ENCODE peak calls at places on chromosome 13, in nine cellular contexts. One of them, this sample, is unnamed.

GRCh38 chr13:109500146-109500773 is 286.1 kb downstream of the IRS2 start:
- DNase-seq in GM06990: no peak
- DNase-seq in heart left ventricle: no peak
- DNase-seq in progenitor cell of endocrine pancreas: no peak
- DNase-seq in tibial artery: no peak
- DNase-seq in neural crest cell: no peak
- DNase-seq in right lobe of liver: no peak
- DNase-seq in hepatocyte: no peak
- DNase-seq in transverse colon: no peak
- DNase-seq in this sample: no peak

GRCh38 chr13:90533866-90534265 is 813.6 kb upstream of the MIR17HG start:
- DNase-seq in GM06990: no peak
- DNase-seq in heart left ventricle: no peak
- DNase-seq in progenitor cell of endocrine pancreas: no peak
- DNase-seq in tibial artery: no peak
- DNase-seq in neural crest cell: no peak
- DNase-seq in right lobe of liver: no peak
- DNase-seq in hepatocyte: no peak
- DNase-seq in transverse colon: no peak
- DNase-seq in this sample: no peak

GRCh38 chr13:110637747-110638146 is 22.4 kb downstream of the NAXD start:
- DNase-seq in GM06990: no peak
- DNase-seq in heart left ventricle: no peak
- DNase-seq in progenitor cell of endocrine pancreas: no peak
- DNase-seq in tibial artery: no peak
- DNase-seq in neural crest cell: no peak
- DNase-seq in right lobe of liver: no peak
- DNase-seq in hepatocyte: no peak
- DNase-seq in transverse colon: no peak
- DNase-seq in this sample: no peak

GRCh38 chr13:59865398-59865797 is 298.3 kb downstream of the DIAPH3 start:
- DNase-seq in GM06990: no peak
- DNase-seq in heart left ventricle: no peak
- DNase-seq in progenitor cell of endocrine pancreas: no peak
- DNase-seq in tibial artery: no peak
- DNase-seq in neural crest cell: no peak
- DNase-seq in right lobe of liver: no peak
- DNase-seq in hepatocyte: no peak
- DNase-seq in transverse colon: no peak
- DNase-seq in this sample: no peak

GRCh38 chr13:40589285-40590109 is 76.9 kb downstream of the FOXO1 start:
- DNase-seq in GM06990: peak
- DNase-seq in heart left ventricle: peak
- DNase-seq in progenitor cell of endocrine pancreas: no peak
- DNase-seq in tibial artery: no peak
- DNase-seq in neural crest cell: no peak
- DNase-seq in right lobe of liver: no peak
- DNase-seq in hepatocyte: no peak
- DNase-seq in transverse colon: peak
- DNase-seq in this sample: no peak

GRCh38 chr13:107434347-107434746 is 781.0 kb downstream of the LIG4 start:
- DNase-seq in GM06990: no peak
- DNase-seq in heart left ventricle: no peak
- DNase-seq in progenitor cell of endocrine pancreas: no peak
- DNase-seq in tibial artery: no peak
- DNase-seq in neural crest cell: no peak
- DNase-seq in right lobe of liver: no peak
- DNase-seq in hepatocyte: no peak
- DNase-seq in transverse colon: no peak
- DNase-seq in this sample: no peak

GRCh38 chr13:110363009-110363408 is 55.9 kb downstream of the COL4A2 start:
- DNase-seq in GM06990: no peak
- DNase-seq in heart left ventricle: no peak
- DNase-seq in progenitor cell of endocrine pancreas: no peak
- DNase-seq in tibial artery: peak
- DNase-seq in neural crest cell: no peak
- DNase-seq in right lobe of liver: no peak
- DNase-seq in hepatocyte: no peak
- DNase-seq in transverse colon: no peak
- DNase-seq in this sample: no peak

GRCh38 chr13:39490136-39490535 is 112.9 kb downstream of the LHFPL6 start:
- DNase-seq in GM06990: no peak
- DNase-seq in heart left ventricle: no peak
- DNase-seq in progenitor cell of endocrine pancreas: no peak
- DNase-seq in tibial artery: no peak
- DNase-seq in neural crest cell: no peak
- DNase-seq in right lobe of liver: no peak
- DNase-seq in hepatocyte: no peak
- DNase-seq in transverse colon: no peak
- DNase-seq in this sample: no peak

GRCh38 chr13:49098771-49099512 is 121.2 kb upstream of the MLNR start:
- DNase-seq in GM06990: peak
- DNase-seq in heart left ventricle: no peak
- DNase-seq in progenitor cell of endocrine pancreas: no peak
- DNase-seq in tibial artery: no peak
- DNase-seq in neural crest cell: no peak
- DNase-seq in right lobe of liver: no peak
- DNase-seq in hepatocyte: no peak
- DNase-seq in transverse colon: no peak
- DNase-seq in this sample: no peak

GRCh38 chr13:95706356-95706755 is 29.4 kb downstream of the DNAJC3 start:
- DNase-seq in GM06990: no peak
- DNase-seq in heart left ventricle: no peak
- DNase-seq in progenitor cell of endocrine pancreas: no peak
- DNase-seq in tibial artery: no peak
- DNase-seq in neural crest cell: no peak
- DNase-seq in right lobe of liver: no peak
- DNase-seq in hepatocyte: no peak
- DNase-seq in transverse colon: no peak
- DNase-seq in this sample: no peak

GRCh38 chr13:95707035-95707434 is 30.1 kb downstream of the DNAJC3 start:
- DNase-seq in GM06990: no peak
- DNase-seq in heart left ventricle: no peak
- DNase-seq in progenitor cell of endocrine pancreas: no peak
- DNase-seq in tibial artery: no peak
- DNase-seq in neural crest cell: no peak
- DNase-seq in right lobe of liver: no peak
- DNase-seq in hepatocyte: no peak
- DNase-seq in transverse colon: no peak
- DNase-seq in this sample: no peak

GRCh38 chr13:95708390-95708774 is 31.4 kb downstream of the DNAJC3 start:
- DNase-seq in GM06990: no peak
- DNase-seq in heart left ventricle: no peak
- DNase-seq in progenitor cell of endocrine pancreas: no peak
- DNase-seq in tibial artery: no peak
- DNase-seq in neural crest cell: no peak
- DNase-seq in right lobe of liver: no peak
- DNase-seq in hepatocyte: no peak
- DNase-seq in transverse colon: no peak
- DNase-seq in this sample: no peak

GRCh38 chr13:95707442-95708389 is 30.8 kb downstream of the DNAJC3 start:
- DNase-seq in GM06990: no peak
- DNase-seq in heart left ventricle: no peak
- DNase-seq in progenitor cell of endocrine pancreas: no peak
- DNase-seq in tibial artery: no peak
- DNase-seq in neural crest cell: no peak
- DNase-seq in right lobe of liver: no peak
- DNase-seq in hepatocyte: no peak
- DNase-seq in transverse colon: no peak
- DNase-seq in this sample: no peak

GRCh38 chr13:95704510-95704909 is 27.6 kb downstream of the DNAJC3 start:
- DNase-seq in GM06990: no peak
- DNase-seq in heart left ventricle: no peak
- DNase-seq in progenitor cell of endocrine pancreas: no peak
- DNase-seq in tibial artery: no peak
- DNase-seq in neural crest cell: no peak
- DNase-seq in right lobe of liver: no peak
- DNase-seq in hepatocyte: no peak
- DNase-seq in transverse colon: no peak
- DNase-seq in this sample: no peak
- TF ChIP-seq CTCF in GM06990: peak
- TF ChIP-seq CTCF in heart left ventricle: no peak
- TF ChIP-seq CTCF in progenitor cell of endocrine pancreas: peak
- TF ChIP-seq CTCF in tibial artery: no peak
- TF ChIP-seq CTCF in neural crest cell: peak
- TF ChIP-seq CTCF in right lobe of liver: peak
- TF ChIP-seq CTCF in hepatocyte: peak
- TF ChIP-seq CTCF in transverse colon: no peak
- TF ChIP-seq CTCF in this sample: no peak

GRCh38 chr13:44819245-44819644 is 170.0 kb downstream of the NUFIP1 start:
- DNase-seq in GM06990: no peak
- DNase-seq in heart left ventricle: no peak
- DNase-seq in progenitor cell of endocrine pancreas: no peak
- DNase-seq in tibial artery: no peak
- DNase-seq in neural crest cell: no peak
- DNase-seq in right lobe of liver: no peak
- DNase-seq in hepatocyte: peak
- DNase-seq in transverse colon: no peak
- DNase-seq in this sample: no peak

GRCh38 chr13:44819762-44820161 is 169.5 kb downstream of the NUFIP1 start:
- DNase-seq in GM06990: no peak
- DNase-seq in heart left ventricle: no peak
- DNase-seq in progenitor cell of endocrine pancreas: no peak
- DNase-seq in tibial artery: no peak
- DNase-seq in neural crest cell: no peak
- DNase-seq in right lobe of liver: no peak
- DNase-seq in hepatocyte: no peak
- DNase-seq in transverse colon: no peak
- DNase-seq in this sample: no peak

GRCh38 chr13:44818016-44818415 is 171.3 kb downstream of the NUFIP1 start:
- DNase-seq in GM06990: no peak
- DNase-seq in heart left ventricle: no peak
- DNase-seq in progenitor cell of endocrine pancreas: no peak
- DNase-seq in tibial artery: no peak
- DNase-seq in neural crest cell: no peak
- DNase-seq in right lobe of liver: no peak
- DNase-seq in hepatocyte: no peak
- DNase-seq in transverse colon: no peak
- DNase-seq in this sample: no peak

GRCh38 chr13:44816701-44817684 is 172.3 kb downstream of the NUFIP1 start:
- DNase-seq in GM06990: no peak
- DNase-seq in heart left ventricle: no peak
- DNase-seq in progenitor cell of endocrine pancreas: no peak
- DNase-seq in tibial artery: no peak
- DNase-seq in neural crest cell: no peak
- DNase-seq in right lobe of liver: no peak
- DNase-seq in hepatocyte: no peak
- DNase-seq in transverse colon: no peak
- DNase-seq in this sample: no peak

DNA sequence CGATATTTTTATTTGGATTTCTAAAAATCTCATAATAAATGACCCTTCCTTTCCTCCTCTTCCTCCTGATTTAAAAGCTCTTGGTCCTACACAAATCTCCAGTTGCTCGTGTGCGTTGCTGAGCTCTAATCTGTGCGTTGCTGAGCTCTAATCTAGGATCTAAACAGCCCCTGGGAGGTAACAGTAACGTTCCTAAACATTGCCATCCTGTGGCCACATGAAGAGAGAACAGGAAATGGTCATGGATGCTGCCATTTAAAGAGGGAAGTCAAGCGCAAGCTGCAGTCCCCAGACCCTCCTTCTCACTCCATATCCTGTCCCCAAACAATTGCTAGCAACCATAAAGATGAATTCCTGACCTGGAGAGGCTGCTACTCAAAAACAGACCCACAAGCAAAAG is 170.8 kb downstream of the NUFIP1 start:
- DNase-seq in GM06990: no peak
- DNase-seq in heart left ventricle: no peak
- DNase-seq in progenitor cell of endocrine pancreas: no peak
- DNase-seq in tibial artery: no peak
- DNase-seq in neural crest cell: no peak
- DNase-seq in right lobe of liver: no peak
- DNase-seq in hepatocyte: peak
- DNase-seq in transverse colon: no peak
- DNase-seq in this sample: no peak
- TF ChIP-seq CTCF in GM06990: peak
- TF ChIP-seq CTCF in heart left ventricle: no peak
- TF ChIP-seq CTCF in progenitor cell of endocrine pancreas: peak
- TF ChIP-seq CTCF in tibial artery: no peak
- TF ChIP-seq CTCF in neural crest cell: peak
- TF ChIP-seq CTCF in right lobe of liver: no peak
- TF ChIP-seq CTCF in hepatocyte: peak
- TF ChIP-seq CTCF in transverse colon: no peak
- TF ChIP-seq CTCF in this sample: no peak

DNA sequence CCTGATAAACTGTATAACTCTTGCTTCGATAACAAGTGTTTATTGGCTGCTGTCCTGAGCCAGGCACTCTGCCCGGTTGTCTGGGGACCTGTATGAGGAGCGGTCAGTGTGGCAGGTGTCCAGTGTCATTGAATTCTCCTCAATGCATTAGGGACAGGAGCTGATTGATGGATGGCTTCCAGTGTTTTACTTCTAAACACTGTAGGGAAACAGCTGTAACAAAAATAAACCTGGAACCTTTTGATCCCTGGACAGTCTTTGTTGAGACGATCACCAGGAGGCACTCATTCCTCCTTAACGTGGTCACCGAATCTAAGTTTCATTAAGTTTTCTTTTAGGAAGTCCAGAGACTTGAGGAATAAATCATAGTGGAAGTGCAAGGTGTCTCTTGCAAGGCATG is 17.9 kb downstream of the UBAC2 start:
- DNase-seq in GM06990: no peak
- DNase-seq in heart left ventricle: peak
- DNase-seq in progenitor cell of endocrine pancreas: no peak
- DNase-seq in tibial artery: no peak
- DNase-seq in neural crest cell: no peak
- DNase-seq in right lobe of liver: peak
- DNase-seq in hepatocyte: no peak
- DNase-seq in transverse colon: no peak
- DNase-seq in this sample: no peak
- TF ChIP-seq CTCF in GM06990: no peak
- TF ChIP-seq CTCF in heart left ventricle: no peak
- TF ChIP-seq CTCF in progenitor cell of endocrine pancreas: no peak
- TF ChIP-seq CTCF in tibial artery: no peak
- TF ChIP-seq CTCF in neural crest cell: no peak
- TF ChIP-seq CTCF in right lobe of liver: no peak
- TF ChIP-seq CTCF in hepatocyte: no peak
- TF ChIP-seq CTCF in transverse colon: no peak
- TF ChIP-seq CTCF in this sample: no peak

DNA sequence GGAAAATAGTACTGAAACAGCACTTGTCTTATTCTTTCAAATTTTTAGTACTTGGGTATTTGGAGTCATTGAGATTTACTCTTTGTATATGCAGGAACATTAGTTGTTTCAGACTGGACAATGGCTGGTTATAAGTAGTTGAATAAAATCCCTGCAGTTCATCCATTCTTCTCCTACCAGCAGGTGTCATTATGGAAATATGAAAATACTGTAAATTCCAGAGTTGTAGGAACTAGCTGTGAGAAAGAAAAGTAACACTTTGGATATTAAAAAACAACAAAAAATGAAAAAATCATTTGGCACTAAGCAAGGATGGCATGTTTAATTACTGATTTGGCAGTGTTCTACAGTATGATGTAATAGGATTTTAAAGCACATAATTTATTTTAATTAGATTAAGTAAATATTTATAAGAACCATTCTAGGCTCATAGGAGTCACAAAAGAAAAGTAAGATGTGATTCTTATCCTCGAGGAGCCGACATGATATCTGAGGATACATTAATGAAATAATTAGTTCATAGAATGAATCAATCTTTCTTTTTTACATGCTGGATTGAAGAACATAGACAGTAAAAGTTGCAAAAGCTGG is 155.3 kb downstream of the KCNRG start:
- DNase-seq in GM06990: no peak
- DNase-seq in heart left ventricle: no peak
- DNase-seq in progenitor cell of endocrine pancreas: no peak
- DNase-seq in tibial artery: no peak
- DNase-seq in neural crest cell: no peak
- DNase-seq in right lobe of liver: no peak
- DNase-seq in hepatocyte: no peak
- DNase-seq in transverse colon: no peak
- DNase-seq in this sample: no peak
- TF ChIP-seq CTCF in GM06990: no peak
- TF ChIP-seq CTCF in heart left ventricle: peak
- TF ChIP-seq CTCF in progenitor cell of endocrine pancreas: no peak
- TF ChIP-seq CTCF in tibial artery: peak
- TF ChIP-seq CTCF in neural crest cell: no peak
- TF ChIP-seq CTCF in right lobe of liver: peak
- TF ChIP-seq CTCF in hepatocyte: peak
- TF ChIP-seq CTCF in transverse colon: peak
- TF ChIP-seq CTCF in this sample: no peak